ENCODE peak calls at places on chromosomes 12 and 14, in four cellular contexts. C is A172; J is lower lobe of right lung; X is activated CD8-positive, alpha-beta memory T cell treated with anti-CD3 and anti-CD28 coated beads, Interleukin-2, amount 50 U/mL, for 4 hours. O is an unnamed sample.

GRCh38 chr12:69510176-69510827 is 40.1 kb downstream of the FRS2 start:
- DNase-seq in C (no peak), X (no peak), J (no peak), O (no peak)

GRCh38 chr14:101733211-101733610 is 28.3 kb upstream of the PPP2R5C start:
- DNase-seq in X (no peak), J (no peak), C (peak), O (no peak)

GRCh38 chr12:110281549-110282342 is 699 bp downstream of the ATP2A2 start:
- DNase-seq in X (peak), C (no peak), J (peak), O (no peak)

GRCh38 chr12:34600592-34601462 is 578.5 kb downstream of the ALG10 start:
- DNase-seq in J (peak), C (no peak), X (no peak), O (peak)

GRCh38 chr12:26857465-26858176 is 24.6 kb upstream of the ITPR2 start:
- DNase-seq in C (no peak), J (no peak), X (no peak), O (no peak)

GRCh38 chr14:52299692-52300278 is 14.3 kb upstream of the PTGER2 start:
- DNase-seq in C (peak), X (no peak), J (no peak), O (no peak)

GRCh38 chr12:6425588-6426531 is 18.9 kb upstream of the CD27 start:
- DNase-seq in J (no peak), C (no peak), X (no peak), O (no peak)

GRCh38 chr12:59085680-59086079 is 165.4 kb upstream of the LRIG3 start:
- DNase-seq in J (no peak), X (no peak), C (no peak), O (no peak)

GRCh38 chr12:101690544-101691118 is 6.8 kb upstream of the CHPT1 start:
- DNase-seq in X (no peak), J (no peak), C (no peak), O (no peak)

GRCh38 chr14:61192970-61193369 is 88.2 kb downstream of the TMEM30B start:
- DNase-seq in J (no peak), C (no peak), X (no peak), O (no peak)

GRCh38 chr14:67738740-67739504 is 37.2 kb downstream of the RDH12 start:
- DNase-seq in C (peak), X (no peak), J (no peak), O (no peak)

GRCh38 chr12:6700646-6701051 is at the start of gene PIANP:
- DNase-seq in J (no peak), C (no peak), X (peak), O (no peak)

GRCh38 chr12:131229426-131230339 is 276.0 kb downstream of the ADGRD1 start:
- DNase-seq in X (no peak), J (no peak), C (no peak), O (no peak)

GRCh38 chr12:124195226-124195938 is 99.5 kb upstream of the RFLNA start:
- DNase-seq in C (no peak), J (no peak), X (no peak), O (no peak)

GRCh38 chr14:83975435-83976222 is 1554.3 kb upstream of the FLRT2 start:
- DNase-seq in X (no peak), J (no peak), C (no peak), O (no peak)

GRCh38 chr14:75411194-75411552 is 16.6 kb upstream of the JDP2 start:
- DNase-seq in X (no peak), C (no peak), J (no peak), O (no peak)

GRCh38 chr14:54396493-54397335 is at the start of gene CDKN3:
- DNase-seq in X (peak), J (peak), C (peak), O (peak)

GRCh38 chr12:117587646-117588287 is 226.3 kb upstream of the NOS1 start:
- DNase-seq in J (peak), C (peak), X (peak), O (no peak)

GRCh38 chr12:49741882-49742620 is 694 bp downstream of the TMBIM6 start:
- DNase-seq in C (peak), X (peak), J (peak), O (peak)

GRCh38 chr12:23204933-23205778 is 580.2 kb downstream of the ETNK1 start:
- DNase-seq in C (peak), J (no peak), X (no peak), O (no peak)

GRCh38 chr14:77111021-77111420 is 13.0 kb downstream of the CIPC start:
- DNase-seq in X (no peak), J (no peak), C (no peak), O (no peak)

GRCh38 chr14:20789230-20789813 is 8.3 kb downstream of the RNASE6 start:
- DNase-seq in J (no peak), C (no peak), X (no peak), O (no peak)

GRCh38 chr12:8052679-8053078 is 13.5 kb downstream of the C3AR1 start:
- DNase-seq in J (peak), C (no peak), X (no peak), O (no peak)

GRCh38 chr14:89813485-89814080 is 140.9 kb downstream of the EFCAB11 start:
- DNase-seq in C (peak), X (no peak), J (no peak), O (no peak)

GRCh38 chr12:93563807-93564538 is 8.5 kb upstream of the SOCS2 start:
- DNase-seq in C (peak), X (no peak), J (no peak), O (peak)

GRCh38 chr12:218728-219590 is 5.0 kb upstream of the SLC6A12 start:
- DNase-seq in J (no peak), C (no peak), X (no peak), O (no peak)

GRCh38 chr12:96425321-96425720 is 25.1 kb upstream of the CDK17 start:
- DNase-seq in C (peak), X (no peak), J (no peak), O (no peak)

GRCh38 chr12:72448805-72449204 is 176.6 kb downstream of the TRHDE start:
- DNase-seq in J (no peak), X (no peak), C (no peak), O (no peak)

GRCh38 chr14:58395565-58395814 is 240 bp upstream of the TOMM20L start:
- DNase-seq in X (no peak), C (no peak), J (no peak), O (no peak)

GRCh38 chr14:27528328-27528727 is 930.5 kb upstream of the NOVA1 start:
- DNase-seq in X (no peak), J (no peak), C (peak), O (no peak)

O was measured in RWPE2.